ENCODE peak calls at places on chromosomes 12 and 14, in six cellular contexts. A is HepG2, V is fibroblast of lung, X is AG09309, Q is AG04450, M is left lung. G is an unnamed sample.

GRCh38 chr12:45216983-45217485 is 1.1 kb downstream of the ANO6 start:
- DNase-seq in A (no peak), V (peak; percentile 12), X (no peak), Q (no peak), M (no peak), G (peak; percentile 24)

GRCh38 chr12:55922126-55922525 is 5.6 kb downstream of the PYM1 start:
- DNase-seq in A (no peak), V (no peak), X (no peak), Q (no peak), M (no peak), G (no peak)

GRCh38 chr12:122474324-122474716 is 26.4 kb downstream of the ZCCHC8 start:
- DNase-seq in A (no peak), V (no peak), X (no peak), Q (no peak), M (no peak), G (no peak)

GRCh38 chr12:54604436-54604835 is 16.0 kb upstream of the PPP1R1A start:
- DNase-seq in A (no peak), V (no peak), X (no peak), Q (no peak), M (no peak), G (no peak)

GRCh38 chr12:93449277-93449676 is 7.5 kb upstream of the UBE2N start:
- DNase-seq in A (no peak), V (no peak), X (no peak), Q (no peak), M (no peak), G (no peak)

GRCh38 chr12:130647814-130648213 is 68.3 kb downstream of the RIMBP2 start:
- DNase-seq in A (no peak), V (no peak), X (no peak), Q (no peak), M (no peak), G (no peak)

GRCh38 chr14:105445901-105446845 is 26.5 kb downstream of the MTA1 start:
- DNase-seq in A (no peak), V (no peak), X (no peak), Q (no peak), M (no peak), G (no peak)

GRCh38 chr12:48717252-48717695 is 767 bp upstream of the CCNT1 start:
- DNase-seq in A (no peak), V (no peak), X (no peak), Q (no peak), M (no peak), G (peak; percentile 16)

GRCh38 chr14:91311284-91311662 is 66.8 kb upstream of the GPR68 start:
- DNase-seq in A (no peak), V (no peak), X (no peak), Q (no peak), M (no peak), G (no peak)

GRCh38 chr14:24259282-24260025 is 3.5 kb downstream of the TGM1 start:
- DNase-seq in A (no peak), V (peak; percentile 68), X (no peak), Q (no peak), M (no peak), G (no peak)

GRCh38 chr14:105336477-105337287 is 22.1 kb downstream of the PACS2 start:
- DNase-seq in A (no peak), V (no peak), X (no peak), Q (no peak), M (peak; percentile 61), G (no peak)

GRCh38 chr12:3179731-3180130 is 102.6 kb downstream of the TSPAN9 start:
- DNase-seq in A (no peak), V (no peak), X (no peak), Q (no peak), M (no peak), G (no peak)

GRCh38 chr12:49706351-49707126 is 666 bp downstream of the FMNL3 start:
- DNase-seq in A (no peak), V (peak; percentile 48), X (no peak), Q (no peak), M (peak; percentile 86), G (peak; percentile 50)

GRCh38 chr12:108240027-108240785 is 98.9 kb downstream of the CMKLR1 start:
- DNase-seq in A (no peak), V (no peak), X (no peak), Q (no peak), M (no peak), G (no peak)

GRCh38 chr12:101968770-101969169 is 91.4 kb downstream of the DRAM1 start:
- DNase-seq in A (no peak), V (peak; percentile 35), X (no peak), Q (no peak), M (no peak), G (no peak)

GRCh38 chr14:93230539-93230938 is 23.5 kb downstream of the UBR7 start:
- DNase-seq in A (no peak), V (no peak), X (no peak), Q (no peak), M (peak; percentile 78), G (no peak)

GRCh38 chr14:55271572-55272414 is 572 bp downstream of the FBXO34 start:
- DNase-seq in A (peak; percentile 41), V (peak; percentile 78), X (peak; percentile 14), Q (no peak), M (peak; percentile 89), G (peak; percentile 84)

GRCh38 chr14:89134640-89135039 is 282.4 kb downstream of the FOXN3 start:
- DNase-seq in A (no peak), V (no peak), X (no peak), Q (no peak), M (no peak), G (no peak)
- TF ChIP-seq CTCF in A (no peak), V (no peak), X (no peak), Q (no peak), M (no peak), G (no peak)

GRCh38 chr12:12998248-12998647 is 1.8 kb downstream of the HEBP1 start:
- DNase-seq in A (no peak), V (no peak), X (no peak), Q (no peak), M (no peak), G (no peak)
- H3K4me3 ChIP-seq in A (no peak overlapping the region), V (no peak overlapping the region), X (no peak overlapping the region), Q (peak overlapping the region; percentile 99), M (no peak overlapping the region), G (peak overlapping the region; percentile 2)

GRCh38 chr14:99524091-99524661 is 43.0 kb downstream of the CCNK start:
- DNase-seq in A (no peak), V (peak; percentile 60), X (no peak), Q (no peak), M (peak; percentile 75), G (peak; percentile 27)

GRCh38 chr14:99522934-99523660 is 41.9 kb downstream of the CCNK start:
- DNase-seq in A (no peak), V (peak; percentile 63), X (no peak), Q (no peak), M (peak; percentile 68), G (peak; percentile 71)

GRCh38 chr14:99525699-99526080 is 44.5 kb downstream of the CCNK start:
- DNase-seq in A (no peak), V (no peak), X (no peak), Q (no peak), M (peak; percentile 60), G (no peak)

GRCh38 chr14:99523661-99524050 is 42.4 kb downstream of the CCNK start:
- DNase-seq in A (no peak), V (no peak), X (no peak), Q (no peak), M (no peak), G (no peak)

GRCh38 chr14:99524804-99525698 is 43.8 kb downstream of the CCNK start:
- DNase-seq in A (no peak), V (peak; percentile 68), X (no peak), Q (no peak), M (peak; percentile 62), G (peak; percentile 55)
- TF ChIP-seq CTCF in A (peak; percentile 64), V (peak; percentile 15), X (peak; percentile 50), Q (peak; percentile 48), M (no peak), G (peak; percentile 46)

DNA sequence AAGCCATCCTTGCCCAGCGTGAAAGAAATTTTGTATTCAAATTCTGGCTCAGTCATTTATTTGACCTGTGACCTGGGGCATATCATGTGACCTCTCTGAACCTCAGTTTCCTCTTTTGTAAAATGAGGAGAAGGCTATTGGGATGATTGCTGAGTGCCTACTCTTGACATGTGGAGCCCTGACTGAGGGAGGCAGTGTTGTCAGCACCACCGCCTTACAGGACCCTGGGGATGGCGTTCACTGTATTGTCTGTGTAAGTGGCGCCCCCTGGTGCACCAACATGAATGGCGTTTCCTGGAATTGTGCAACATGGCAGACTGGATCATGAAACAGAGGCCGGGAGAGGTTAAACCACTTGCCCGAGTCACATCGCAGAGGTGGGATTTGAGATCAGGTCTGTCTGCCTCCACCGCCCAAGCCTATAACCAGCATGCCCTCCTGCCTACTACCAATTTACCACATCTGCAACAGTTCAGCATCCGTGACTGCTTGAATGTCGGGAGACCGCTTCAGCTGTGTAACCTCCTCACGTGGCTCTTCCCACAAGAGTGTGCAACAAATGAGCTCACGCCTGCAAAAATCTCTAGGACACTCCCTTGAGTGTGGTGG is 20.1 kb upstream of the CCDC63 start:
- DNase-seq in A (peak; percentile 80), V (peak; percentile 65), X (peak; percentile 49), Q (peak; percentile 34), M (peak; percentile 80), G (peak; percentile 87)
- H3K4me3 ChIP-seq in A (no peak overlapping the region), V (no peak overlapping the region), X (peak overlapping the region; percentile 38), Q (peak overlapping the region; percentile 31), M (no peak overlapping the region), G (peak overlapping the region; percentile 16)

DNA sequence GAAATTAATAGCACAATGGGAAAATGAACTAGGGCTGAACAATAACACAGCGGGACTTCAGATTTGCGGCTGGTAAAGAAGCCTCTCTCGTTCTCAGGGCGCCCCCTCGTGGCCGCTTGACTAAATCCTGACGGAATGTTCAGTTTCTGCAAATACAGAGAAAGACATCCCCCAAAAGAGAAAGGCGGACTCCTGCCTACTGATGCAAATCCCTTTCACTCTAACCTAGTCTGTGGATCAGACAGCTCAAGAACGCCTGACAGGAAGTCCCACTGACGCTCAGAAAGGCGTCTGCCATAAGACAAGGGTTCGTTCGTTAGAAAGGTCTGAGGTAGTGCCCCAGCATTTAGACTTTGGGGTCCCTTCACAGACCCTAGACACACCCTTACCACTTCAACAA is 2.5 kb downstream of the NUAK1 start:
- DNase-seq in A (peak; percentile 73), V (peak; percentile 84), X (peak; percentile 70), Q (peak; percentile 74), M (peak; percentile 92), G (peak; percentile 93)
- TF ChIP-seq CTCF in A (peak; percentile 87), V (peak; percentile 83), X (peak; percentile 74), Q (peak; percentile 81), M (peak; percentile 76), G (peak; percentile 79)